ENCODE peak calls at places on chromosomes 13 and 19, in five cellular contexts. L, R, D, X and W are unnamed samples. For H3K36me3, the result is how much of the 10 kb centered on the place peaks cover.

GRCh38 chr13:41554626-41555386 is 97.5 kb downstream of the RGCC start:
- DNase-seq in L (no peak), R (no peak), D (no peak), X (no peak), W (no peak)

GRCh38 chr19:11204943-11205349 is 7.6 kb upstream of the KANK2 start:
- DNase-seq in L (no peak), R (no peak), D (no peak), X (peak), W (peak)

GRCh38 chr19:54297759-54298305 is 15.1 kb downstream of the LILRA5 start:
- DNase-seq in L (no peak), R (no peak), D (no peak), X (no peak), W (no peak)

GRCh38 chr19:54415901-54416621 is 797 bp downstream of the TTYH1 start:
- DNase-seq in L (no peak), R (no peak), D (no peak), X (no peak), W (no peak)

GRCh38 chr19:47495478-47496372 is 11.7 kb upstream of the KPTN start:
- DNase-seq in L (no peak), R (no peak), D (no peak), X (no peak), W (no peak)

GRCh38 chr13:106047859-106048258 is 487.6 kb downstream of the EFNB2 start:
- DNase-seq in L (no peak), R (no peak), D (no peak), X (no peak), W (no peak)

GRCh38 chr19:47267350-47267759 is 7.3 kb upstream of the INAFM1 start:
- DNase-seq in L (no peak), R (no peak), D (no peak), X (no peak), W (no peak)

GRCh38 chr13:73200432-73200831 is 141.6 kb downstream of the KLF5 start:
- DNase-seq in L (no peak), R (no peak), D (no peak), X (no peak), W (no peak)

GRCh38 chr19:6677924-6678689 is 8.1 kb upstream of the TNFSF14 start:
- DNase-seq in L (no peak), R (peak), D (no peak), X (peak), W (peak)

GRCh38 chr19:33392341-33393285 is 19.1 kb downstream of the CEBPG start:
- DNase-seq in L (peak), R (no peak), D (no peak), X (peak), W (no peak)

GRCh38 chr13:36913463-36913862 is 6.6 kb downstream of the SMAD9 start:
- DNase-seq in L (no peak), R (no peak), D (no peak), X (no peak), W (no peak)

GRCh38 chr13:22927008-22927393 is 253.8 kb upstream of the SGCG start:
- DNase-seq in L (no peak), R (no peak), D (no peak), X (no peak), W (no peak)

GRCh38 chr19:47157455-47158321 is 27.1 kb downstream of the SAE1 start:
- DNase-seq in L (peak), R (peak), D (no peak), X (no peak), W (peak)

GRCh38 chr19:21314676-21315075 is 14.5 kb downstream of the ZNF708 start:
- DNase-seq in L (no peak), R (no peak), D (no peak), X (no peak), W (no peak)

GRCh38 chr19:48925240-48925843 is 8.2 kb upstream of the DHDH start:
- DNase-seq in L (no peak), R (no peak), D (no peak), X (no peak), W (no peak)

GRCh38 chr13:63041640-63042414 is 1626.2 kb upstream of the PCDH20 start:
- DNase-seq in L (no peak), R (no peak), D (no peak), X (no peak), W (no peak)

GRCh38 chr13:87999791-88000190 is 328.6 kb downstream of the SLITRK5 start:
- DNase-seq in L (no peak), R (no peak), D (no peak), X (no peak), W (no peak)

GRCh38 chr19:9916719-9917118 is 19.6 kb downstream of the OLFM2 start:
- DNase-seq in L (no peak), R (no peak), D (no peak), X (no peak), W (no peak)

GRCh38 chr19:9914001-9914314 is 22.4 kb downstream of the OLFM2 start:
- DNase-seq in L (no peak), R (no peak), D (no peak), X (no peak), W (no peak)

GRCh38 chr19:9913237-9914000 is 22.9 kb downstream of the OLFM2 start:
- DNase-seq in L (peak), R (peak), D (no peak), X (no peak), W (no peak)

GRCh38 chr19:9914315-9915207 is 21.8 kb downstream of the OLFM2 start:
- DNase-seq in L (peak), R (peak), D (no peak), X (peak), W (peak)

GRCh38 chr19:9917322-9917721 is 19.0 kb downstream of the OLFM2 start:
- DNase-seq in L (no peak), R (no peak), D (no peak), X (no peak), W (no peak)
- H3K27ac ChIP-seq in L (no peak), R (no peak), D (no peak), X (no peak), W (no peak)

DNA sequence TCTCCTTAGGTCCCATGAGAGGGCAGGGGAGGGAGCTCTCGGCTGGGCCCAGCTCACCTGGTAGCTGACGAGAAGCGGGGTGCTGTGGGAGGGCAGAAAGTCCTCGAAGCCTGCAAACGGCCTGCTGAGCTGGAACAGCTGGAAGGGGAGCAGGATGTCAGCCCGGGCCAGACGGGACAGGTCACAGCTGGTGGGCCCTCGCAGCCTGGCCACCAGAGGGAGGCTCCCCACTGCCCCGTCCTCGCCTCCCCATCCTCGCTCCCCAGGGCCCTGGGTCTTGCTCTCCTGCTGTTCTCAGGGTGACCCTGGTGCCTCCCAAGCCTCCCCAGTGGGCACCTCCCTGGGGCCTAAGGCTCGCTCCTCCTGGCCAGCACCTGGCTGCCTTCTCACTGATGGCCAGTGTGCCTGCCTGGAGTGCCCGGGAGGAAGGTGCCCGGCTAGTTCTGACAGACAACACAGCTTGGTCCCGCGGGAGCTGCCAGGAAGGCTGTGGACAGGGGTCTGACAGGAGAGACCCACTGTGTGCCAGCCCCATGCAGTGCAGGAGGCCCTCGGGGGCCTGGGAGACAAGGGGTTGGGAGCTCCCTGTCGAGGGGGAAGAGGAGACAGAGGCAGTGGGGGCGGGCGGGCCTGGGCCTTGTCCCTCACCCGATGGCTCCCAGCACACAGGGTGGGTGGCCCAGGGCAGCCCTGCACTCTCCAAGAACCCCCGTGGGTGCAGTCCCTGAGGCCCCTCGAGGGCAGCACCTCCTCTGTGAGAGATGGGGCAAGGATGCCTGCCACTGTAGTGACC is 20.3 kb downstream of the GPX4 start:
- DNase-seq in L (no peak), R (no peak), D (no peak), X (no peak), W (no peak)
- H3K36me3 ChIP-seq in L (half or more), R (half or more), D (half or more), X (under half), W (half or more)

DNA sequence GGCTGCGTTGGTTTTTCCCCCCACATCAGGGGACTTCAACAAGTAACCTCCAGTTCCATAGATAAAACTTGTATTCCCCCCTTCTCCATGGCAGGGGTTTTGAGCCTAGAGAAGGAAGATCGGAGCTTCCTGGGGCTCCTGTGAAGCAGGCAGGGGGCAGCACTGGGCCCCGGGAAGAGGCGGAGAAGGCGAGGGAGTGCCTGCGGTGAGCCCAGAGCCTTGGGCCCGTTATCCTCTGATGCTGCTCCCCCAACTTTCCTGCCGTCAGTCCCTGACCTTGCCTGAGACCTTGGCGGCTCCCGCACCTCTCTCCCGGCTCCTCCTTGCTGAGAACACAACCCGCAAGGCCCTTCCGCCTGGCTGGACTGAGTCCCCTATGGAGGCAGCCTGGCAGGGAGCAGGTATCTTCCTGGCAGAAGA is 2.5 kb downstream of the LIPE start:
- DNase-seq in L (no peak), R (no peak), D (no peak), X (no peak), W (no peak)
- H3K27ac ChIP-seq in L (peak), R (no peak), D (no peak), X (no peak), W (no peak)

GRCh38 chr19:55766466-55766865 is 2.5 kb upstream of the RFPL4AL1 start:
- DNase-seq in L (no peak), R (no peak), D (no peak), X (no peak), W (no peak)
- H3K36me3 ChIP-seq in L (under half), R (under half), D (under half), X (under half), W (under half)

GRCh38 chr13:112781881-112782361 is 92.1 kb downstream of the ATP11A start:
- DNase-seq in L (peak), R (no peak), D (no peak), X (peak), W (no peak)
- H3K27ac ChIP-seq in L (peak), R (no peak), D (peak), X (no peak), W (no peak)

GRCh38 chr19:36023432-36023831 is 9.2 kb downstream of the CLIP3 start:
- DNase-seq in L (no peak), R (no peak), D (no peak), X (no peak), W (no peak)

GRCh38 chr19:36013280-36014028 is 559 bp downstream of the ALKBH6 start:
- DNase-seq in L (no peak), R (no peak), D (no peak), X (no peak), W (no peak)

GRCh38 chr19:36014029-36014924 is at the start of gene ALKBH6:
- DNase-seq in L (peak), R (peak), D (peak), X (peak), W (peak)

GRCh38 chr19:36019061-36019670 is 5.2 kb upstream of the ALKBH6 start:
- DNase-seq in L (no peak), R (no peak), D (no peak), X (no peak), W (no peak)
- H3K36me3 ChIP-seq in L (under half), R (under half), D (half or more), X (under half), W (under half)

DNA sequence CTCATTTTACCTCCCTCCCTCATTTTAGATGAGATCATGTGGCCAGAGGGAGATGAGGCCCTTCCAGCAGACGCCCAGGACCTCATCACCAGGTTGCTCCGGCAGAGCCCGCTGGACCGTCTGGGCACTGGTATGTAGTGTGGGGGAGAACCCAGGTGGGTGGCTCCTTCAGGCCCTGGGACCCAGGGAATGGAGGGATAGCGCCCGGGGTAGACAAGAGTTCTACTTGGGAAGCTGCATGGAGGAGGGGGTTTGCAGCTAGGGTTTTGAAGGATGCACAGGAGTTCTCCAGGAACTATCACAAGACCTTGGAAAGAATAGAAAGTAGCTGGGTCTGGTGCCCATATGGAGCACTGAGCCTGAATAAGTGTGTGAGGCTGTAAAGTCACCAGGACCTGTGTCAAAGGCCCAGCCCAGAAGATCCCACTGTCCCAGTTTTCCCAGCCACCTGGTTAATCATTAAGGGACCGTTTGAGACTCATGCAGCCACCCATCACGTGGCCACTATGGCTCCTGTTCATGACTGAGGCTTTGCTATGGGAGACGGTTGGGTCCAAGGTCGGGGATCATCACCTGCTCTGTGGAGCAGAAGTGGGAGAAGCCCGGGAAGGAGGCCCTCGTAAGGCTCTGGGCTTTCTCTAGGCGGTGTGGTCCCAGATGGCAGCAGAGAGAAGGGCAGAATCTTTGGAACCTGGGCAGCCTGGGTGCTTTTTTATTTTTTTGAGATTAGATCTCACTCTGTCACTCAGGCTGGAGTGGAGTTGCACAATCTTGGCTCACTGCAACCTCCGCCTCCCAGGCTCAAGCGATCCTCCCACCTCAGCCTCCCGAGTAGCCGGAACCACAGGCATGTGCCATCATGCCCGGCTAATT is 17.0 kb upstream of the PIK3R2 start:
- DNase-seq in L (no peak), R (no peak), D (no peak), X (no peak), W (no peak)
- H3K27ac ChIP-seq in L (no peak), R (no peak), D (no peak), X (no peak), W (no peak)

GRCh38 chr19:644363-644762 is 4.7 kb downstream of the FGF22 start:
- DNase-seq in L (no peak), R (no peak), D (no peak), X (no peak), W (no peak)
- H3K36me3 ChIP-seq in L (under half), R (under half), D (half or more), X (under half), W (under half)